ENCODE peak calls at places on chromosomes 5 and 9, in five cellular contexts. One of them, this sample, is unnamed.

GRCh38 chr5:94856257-94856656 is 237.8 kb downstream of the SLF1 start:
- DNase-seq in AG04449: no peak
- DNase-seq in OCI-LY7: no peak
- DNase-seq in fibroblast of mammary gland: no peak
- DNase-seq in kidney epithelial cell: no peak
- DNase-seq in this sample: no peak

GRCh38 chr5:145056805-145057204 is 778.3 kb downstream of the PRELID2 start:
- DNase-seq in AG04449: no peak
- DNase-seq in OCI-LY7: no peak
- DNase-seq in fibroblast of mammary gland: peak
- DNase-seq in kidney epithelial cell: no peak
- DNase-seq in this sample: peak

GRCh38 chr5:168047669-168048111 is 243.8 kb upstream of the WWC1 start:
- DNase-seq in AG04449: no peak
- DNase-seq in OCI-LY7: no peak
- DNase-seq in fibroblast of mammary gland: no peak
- DNase-seq in kidney epithelial cell: no peak
- DNase-seq in this sample: no peak

GRCh38 chr9:88706193-88707112 is 171.5 kb downstream of the NXNL2 start:
- DNase-seq in AG04449: no peak
- DNase-seq in OCI-LY7: no peak
- DNase-seq in fibroblast of mammary gland: no peak
- DNase-seq in kidney epithelial cell: peak
- DNase-seq in this sample: no peak

GRCh38 chr5:59728356-59728755 is 165.2 kb downstream of the PDE4D start:
- DNase-seq in AG04449: no peak
- DNase-seq in OCI-LY7: no peak
- DNase-seq in fibroblast of mammary gland: no peak
- DNase-seq in kidney epithelial cell: no peak
- DNase-seq in this sample: no peak

GRCh38 chr9:72041369-72041768 is 19.0 kb downstream of the C9orf57 start:
- DNase-seq in AG04449: no peak
- DNase-seq in OCI-LY7: no peak
- DNase-seq in fibroblast of mammary gland: peak
- DNase-seq in kidney epithelial cell: no peak
- DNase-seq in this sample: no peak

GRCh38 chr5:28065664-28066063 is 1027.3 kb upstream of the CDH9 start:
- DNase-seq in AG04449: no peak
- DNase-seq in OCI-LY7: no peak
- DNase-seq in fibroblast of mammary gland: no peak
- DNase-seq in kidney epithelial cell: no peak
- DNase-seq in this sample: no peak

GRCh38 chr9:107712390-107712789 is 222.8 kb upstream of the KLF4 start:
- DNase-seq in AG04449: no peak
- DNase-seq in OCI-LY7: no peak
- DNase-seq in fibroblast of mammary gland: peak
- DNase-seq in kidney epithelial cell: peak
- DNase-seq in this sample: no peak

GRCh38 chr5:78546597-78546996 is 102.0 kb downstream of the LHFPL2 start:
- DNase-seq in AG04449: no peak
- DNase-seq in OCI-LY7: no peak
- DNase-seq in fibroblast of mammary gland: no peak
- DNase-seq in kidney epithelial cell: no peak
- DNase-seq in this sample: no peak

GRCh38 chr5:103452089-103452488 is 110.5 kb downstream of the NUDT12 start:
- DNase-seq in AG04449: no peak
- DNase-seq in OCI-LY7: no peak
- DNase-seq in fibroblast of mammary gland: no peak
- DNase-seq in kidney epithelial cell: no peak
- DNase-seq in this sample: no peak

GRCh38 chr5:83133797-83134196 is 56.5 kb downstream of the XRCC4 start:
- DNase-seq in AG04449: no peak
- DNase-seq in OCI-LY7: no peak
- DNase-seq in fibroblast of mammary gland: no peak
- DNase-seq in kidney epithelial cell: no peak
- DNase-seq in this sample: no peak

GRCh38 chr9:129814432-129815223 is 9.3 kb downstream of the TOR1A start:
- DNase-seq in AG04449: no peak
- DNase-seq in OCI-LY7: no peak
- DNase-seq in fibroblast of mammary gland: no peak
- DNase-seq in kidney epithelial cell: no peak
- DNase-seq in this sample: no peak

GRCh38 chr5:68230285-68230684 is 14.7 kb downstream of the PIK3R1 start:
- DNase-seq in AG04449: no peak
- DNase-seq in OCI-LY7: no peak
- DNase-seq in fibroblast of mammary gland: no peak
- DNase-seq in kidney epithelial cell: no peak
- DNase-seq in this sample: no peak

GRCh38 chr5:68231414-68232076 is 16.0 kb downstream of the PIK3R1 start:
- DNase-seq in AG04449: no peak
- DNase-seq in OCI-LY7: no peak
- DNase-seq in fibroblast of mammary gland: no peak
- DNase-seq in kidney epithelial cell: no peak
- DNase-seq in this sample: no peak

GRCh38 chr5:68229416-68229815 is 13.9 kb downstream of the PIK3R1 start:
- DNase-seq in AG04449: no peak
- DNase-seq in OCI-LY7: no peak
- DNase-seq in fibroblast of mammary gland: no peak
- DNase-seq in kidney epithelial cell: no peak
- DNase-seq in this sample: no peak

GRCh38 chr5:68232272-68232671 is 16.7 kb downstream of the PIK3R1 start:
- DNase-seq in AG04449: no peak
- DNase-seq in OCI-LY7: no peak
- DNase-seq in fibroblast of mammary gland: no peak
- DNase-seq in kidney epithelial cell: no peak
- DNase-seq in this sample: no peak

GRCh38 chr5:68233075-68233474 is 17.5 kb downstream of the PIK3R1 start:
- DNase-seq in AG04449: no peak
- DNase-seq in OCI-LY7: no peak
- DNase-seq in fibroblast of mammary gland: no peak
- DNase-seq in kidney epithelial cell: no peak
- DNase-seq in this sample: no peak
- TF ChIP-seq CTCF in AG04449: no peak
- TF ChIP-seq CTCF in OCI-LY7: no peak
- TF ChIP-seq CTCF in fibroblast of mammary gland: no peak
- TF ChIP-seq CTCF in kidney epithelial cell: no peak
- TF ChIP-seq CTCF in this sample: no peak

GRCh38 chr9:12699529-12699928 is 6.3 kb downstream of the TYRP1 start:
- DNase-seq in AG04449: no peak
- DNase-seq in OCI-LY7: no peak
- DNase-seq in fibroblast of mammary gland: peak
- DNase-seq in kidney epithelial cell: no peak
- DNase-seq in this sample: no peak
- TF ChIP-seq CTCF in AG04449: peak
- TF ChIP-seq CTCF in OCI-LY7: no peak
- TF ChIP-seq CTCF in fibroblast of mammary gland: peak
- TF ChIP-seq CTCF in kidney epithelial cell: peak
- TF ChIP-seq CTCF in this sample: no peak

GRCh38 chr5:177982072-177982727 is 13.8 kb downstream of the PROP1 start:
- DNase-seq in AG04449: no peak
- DNase-seq in OCI-LY7: peak
- DNase-seq in fibroblast of mammary gland: peak
- DNase-seq in kidney epithelial cell: no peak
- DNase-seq in this sample: no peak
- TF ChIP-seq CTCF in AG04449: no peak
- TF ChIP-seq CTCF in OCI-LY7: peak
- TF ChIP-seq CTCF in fibroblast of mammary gland: peak
- TF ChIP-seq CTCF in kidney epithelial cell: peak
- TF ChIP-seq CTCF in this sample: no peak

GRCh38 chr9:12702160-12702758 is 9.1 kb downstream of the TYRP1 start:
- DNase-seq in AG04449: no peak
- DNase-seq in OCI-LY7: no peak
- DNase-seq in fibroblast of mammary gland: peak
- DNase-seq in kidney epithelial cell: no peak
- DNase-seq in this sample: no peak

GRCh38 chr9:12698293-12698692 is 5.1 kb downstream of the TYRP1 start:
- DNase-seq in AG04449: no peak
- DNase-seq in OCI-LY7: no peak
- DNase-seq in fibroblast of mammary gland: peak
- DNase-seq in kidney epithelial cell: no peak
- DNase-seq in this sample: no peak

GRCh38 chr9:12696931-12697622 is 3.9 kb downstream of the TYRP1 start:
- DNase-seq in AG04449: no peak
- DNase-seq in OCI-LY7: no peak
- DNase-seq in fibroblast of mammary gland: peak
- DNase-seq in kidney epithelial cell: no peak
- DNase-seq in this sample: no peak

GRCh38 chr9:12697719-12698118 is 4.5 kb downstream of the TYRP1 start:
- DNase-seq in AG04449: no peak
- DNase-seq in OCI-LY7: no peak
- DNase-seq in fibroblast of mammary gland: no peak
- DNase-seq in kidney epithelial cell: no peak
- DNase-seq in this sample: no peak

DNA sequence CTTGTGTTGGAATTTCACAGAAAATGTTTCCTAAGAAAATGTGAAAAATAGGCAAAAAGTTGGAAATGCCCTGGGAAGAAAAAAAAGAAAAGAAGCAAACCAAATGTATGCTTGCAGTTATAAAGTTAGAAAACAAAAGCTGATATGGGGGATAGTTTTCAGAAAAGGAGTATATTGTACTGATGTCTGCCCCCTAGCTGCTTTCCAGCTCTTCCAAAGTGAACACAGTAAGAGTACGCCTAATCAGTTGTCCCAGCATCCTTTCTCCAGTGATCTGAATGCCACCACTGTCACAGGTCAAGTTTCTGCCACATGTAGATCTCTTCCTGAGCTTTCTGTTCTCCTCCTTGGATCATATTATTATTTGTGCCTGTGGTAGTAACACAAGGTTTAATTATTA is 5.8 kb downstream of the TYRP1 start:
- DNase-seq in AG04449: no peak
- DNase-seq in OCI-LY7: no peak
- DNase-seq in fibroblast of mammary gland: no peak
- DNase-seq in kidney epithelial cell: no peak
- DNase-seq in this sample: no peak
- TF ChIP-seq CTCF in AG04449: peak
- TF ChIP-seq CTCF in OCI-LY7: no peak
- TF ChIP-seq CTCF in fibroblast of mammary gland: peak
- TF ChIP-seq CTCF in kidney epithelial cell: peak
- TF ChIP-seq CTCF in this sample: no peak

DNA sequence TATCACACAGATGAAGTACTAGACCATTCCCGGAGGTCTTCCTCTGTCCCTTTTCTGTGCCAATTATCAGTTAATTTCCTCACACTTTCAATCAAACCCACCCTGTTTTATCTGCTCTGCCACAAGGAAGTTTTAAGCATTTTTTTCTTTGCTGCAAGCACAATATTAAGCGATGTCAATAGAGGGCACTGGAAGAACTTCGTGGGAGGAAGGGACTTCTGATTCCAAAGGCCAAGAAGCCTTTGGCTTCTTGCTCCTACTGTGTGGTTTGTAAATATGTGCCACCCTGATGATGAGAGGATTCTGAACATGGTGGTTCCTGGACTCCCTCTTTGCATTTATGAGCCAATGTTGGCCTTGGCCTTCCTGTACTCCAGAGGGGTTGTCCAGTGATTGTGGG is 1712.5 kb upstream of the C9orf72 start:
- DNase-seq in AG04449: no peak
- DNase-seq in OCI-LY7: no peak
- DNase-seq in fibroblast of mammary gland: peak
- DNase-seq in kidney epithelial cell: no peak
- DNase-seq in this sample: no peak
- TF ChIP-seq CTCF in AG04449: no peak
- TF ChIP-seq CTCF in OCI-LY7: peak
- TF ChIP-seq CTCF in fibroblast of mammary gland: peak
- TF ChIP-seq CTCF in kidney epithelial cell: no peak
- TF ChIP-seq CTCF in this sample: no peak

GRCh38 chr9:78997296-78997695 is 574.5 kb upstream of the TLE4 start:
- DNase-seq in AG04449: no peak
- DNase-seq in OCI-LY7: no peak
- DNase-seq in fibroblast of mammary gland: no peak
- DNase-seq in kidney epithelial cell: no peak
- DNase-seq in this sample: no peak

GRCh38 chr9:79000218-79001002 is 571.4 kb upstream of the TLE4 start:
- DNase-seq in AG04449: no peak
- DNase-seq in OCI-LY7: no peak
- DNase-seq in fibroblast of mammary gland: no peak
- DNase-seq in kidney epithelial cell: no peak
- DNase-seq in this sample: no peak

GRCh38 chr9:78989031-78989658 is 582.6 kb upstream of the TLE4 start:
- DNase-seq in AG04449: no peak
- DNase-seq in OCI-LY7: no peak
- DNase-seq in fibroblast of mammary gland: no peak
- DNase-seq in kidney epithelial cell: no peak
- DNase-seq in this sample: no peak

GRCh38 chr9:78994476-78994875 is 577.3 kb upstream of the TLE4 start:
- DNase-seq in AG04449: no peak
- DNase-seq in OCI-LY7: no peak
- DNase-seq in fibroblast of mammary gland: no peak
- DNase-seq in kidney epithelial cell: no peak
- DNase-seq in this sample: no peak
- TF ChIP-seq CTCF in AG04449: no peak
- TF ChIP-seq CTCF in OCI-LY7: no peak
- TF ChIP-seq CTCF in fibroblast of mammary gland: no peak
- TF ChIP-seq CTCF in kidney epithelial cell: no peak
- TF ChIP-seq CTCF in this sample: no peak

GRCh38 chr5:149664083-149664482 is 66.0 kb upstream of the PPARGC1B start:
- DNase-seq in AG04449: no peak
- DNase-seq in OCI-LY7: no peak
- DNase-seq in fibroblast of mammary gland: no peak
- DNase-seq in kidney epithelial cell: no peak
- DNase-seq in this sample: no peak

GRCh38 chr5:149667084-149667826 is 62.9 kb upstream of the PPARGC1B start:
- DNase-seq in AG04449: no peak
- DNase-seq in OCI-LY7: peak
- DNase-seq in fibroblast of mammary gland: peak
- DNase-seq in kidney epithelial cell: no peak
- DNase-seq in this sample: peak

GRCh38 chr5:149664666-149665415 is 65.3 kb upstream of the PPARGC1B start:
- DNase-seq in AG04449: no peak
- DNase-seq in OCI-LY7: no peak
- DNase-seq in fibroblast of mammary gland: no peak
- DNase-seq in kidney epithelial cell: no peak
- DNase-seq in this sample: no peak

GRCh38 chr5:149666212-149666852 is 63.8 kb upstream of the PPARGC1B start:
- DNase-seq in AG04449: no peak
- DNase-seq in OCI-LY7: no peak
- DNase-seq in fibroblast of mammary gland: peak
- DNase-seq in kidney epithelial cell: no peak
- DNase-seq in this sample: no peak

DNA sequence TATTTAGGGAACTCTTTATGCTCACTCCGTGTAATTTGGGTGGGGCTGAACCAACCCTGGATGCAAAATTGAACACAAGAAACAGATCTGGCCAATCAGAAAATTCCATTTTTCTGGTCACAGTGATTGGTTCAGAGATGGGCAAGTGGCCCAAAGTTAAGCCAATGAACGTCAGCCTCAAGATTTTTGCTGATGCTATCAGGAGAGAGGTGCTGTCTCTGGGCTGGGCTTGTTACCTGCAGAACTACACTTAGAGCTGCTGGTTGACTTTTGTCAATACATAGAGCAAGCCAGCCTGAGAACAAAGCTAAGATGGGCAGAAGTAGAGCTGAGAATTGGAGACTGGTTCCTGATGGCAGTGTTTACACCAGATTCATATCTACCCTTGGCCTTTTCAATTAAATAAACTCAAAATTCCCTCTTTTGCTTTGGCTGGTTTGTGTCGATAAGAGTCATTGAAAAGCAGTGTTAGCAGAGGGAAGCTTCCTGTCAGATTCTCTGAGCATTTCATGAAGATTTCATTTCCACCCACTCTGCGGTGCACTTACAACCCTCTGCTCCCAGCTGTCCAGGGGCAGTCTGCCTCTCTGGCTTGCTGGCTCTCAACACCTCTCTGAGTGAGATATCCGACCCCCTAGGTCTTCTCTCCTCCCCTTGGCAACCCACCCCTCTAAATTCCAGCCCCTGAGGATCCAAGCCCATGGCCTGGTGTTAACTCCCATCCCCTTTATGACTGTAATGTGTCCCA is 64.5 kb upstream of the PPARGC1B start:
- DNase-seq in AG04449: no peak
- DNase-seq in OCI-LY7: no peak
- DNase-seq in fibroblast of mammary gland: no peak
- DNase-seq in kidney epithelial cell: no peak
- DNase-seq in this sample: no peak
- TF ChIP-seq CTCF in AG04449: no peak
- TF ChIP-seq CTCF in OCI-LY7: no peak
- TF ChIP-seq CTCF in fibroblast of mammary gland: no peak
- TF ChIP-seq CTCF in kidney epithelial cell: no peak
- TF ChIP-seq CTCF in this sample: no peak